ENCODE peak calls at places on chromosomes 16 and 17, in four cellular contexts. One of them, this sample, is unnamed.

GRCh38 chr16:76232704-76233103 is 44.5 kb upstream of the CNTNAP4 start:
- DNase-seq in fibroblast of villous mesenchyme: no peak
- DNase-seq in AG10803: no peak
- DNase-seq in HFFc6: no peak
- DNase-seq in this sample: no peak

GRCh38 chr17:40456396-40456951 is 13.2 kb downstream of the IGFBP4 start:
- DNase-seq in fibroblast of villous mesenchyme: no peak
- DNase-seq in AG10803: no peak
- DNase-seq in HFFc6: no peak
- DNase-seq in this sample: no peak

GRCh38 chr17:57870283-57870635 is 20.4 kb upstream of the MRPS23 start:
- DNase-seq in fibroblast of villous mesenchyme: peak
- DNase-seq in AG10803: peak
- DNase-seq in HFFc6: no peak
- DNase-seq in this sample: no peak

GRCh38 chr17:31623990-31624389 is 232.5 kb downstream of the RAB11FIP4 start:
- DNase-seq in fibroblast of villous mesenchyme: no peak
- DNase-seq in AG10803: no peak
- DNase-seq in HFFc6: no peak
- DNase-seq in this sample: no peak

GRCh38 chr17:56863974-56864373 is 30.0 kb downstream of the DGKE start:
- DNase-seq in fibroblast of villous mesenchyme: no peak
- DNase-seq in AG10803: no peak
- DNase-seq in HFFc6: no peak
- DNase-seq in this sample: no peak

GRCh38 chr17:50339381-50339780 is 6.5 kb upstream of the XYLT2 start:
- DNase-seq in fibroblast of villous mesenchyme: no peak
- DNase-seq in AG10803: no peak
- DNase-seq in HFFc6: no peak
- DNase-seq in this sample: no peak

GRCh38 chr16:69089091-69089912 is 16.2 kb upstream of the HAS3 start:
- DNase-seq in fibroblast of villous mesenchyme: no peak
- DNase-seq in AG10803: no peak
- DNase-seq in HFFc6: no peak
- DNase-seq in this sample: peak

GRCh38 chr17:77645441-77646430 is 312.8 kb upstream of the TNRC6C start:
- DNase-seq in fibroblast of villous mesenchyme: no peak
- DNase-seq in AG10803: peak
- DNase-seq in HFFc6: no peak
- DNase-seq in this sample: peak

GRCh38 chr17:80365983-80366382 is 49.0 kb upstream of the ENDOV start:
- DNase-seq in fibroblast of villous mesenchyme: no peak
- DNase-seq in AG10803: no peak
- DNase-seq in HFFc6: no peak
- DNase-seq in this sample: no peak

GRCh38 chr17:36941265-36942021 is 4.2 kb downstream of the LHX1 start:
- DNase-seq in fibroblast of villous mesenchyme: no peak
- DNase-seq in AG10803: no peak
- DNase-seq in HFFc6: no peak
- DNase-seq in this sample: no peak

GRCh38 chr16:88556294-88556988 is 13.8 kb upstream of the ZC3H18 start:
- DNase-seq in fibroblast of villous mesenchyme: no peak
- DNase-seq in AG10803: no peak
- DNase-seq in HFFc6: no peak
- DNase-seq in this sample: no peak

GRCh38 chr16:12228607-12229499 is 252.3 kb downstream of the SNX29 start:
- DNase-seq in fibroblast of villous mesenchyme: peak
- DNase-seq in AG10803: peak
- DNase-seq in HFFc6: peak
- DNase-seq in this sample: peak

GRCh38 chr17:7043544-7044268 is at the start of gene SLC16A11:
- DNase-seq in fibroblast of villous mesenchyme: no peak
- DNase-seq in AG10803: peak
- DNase-seq in HFFc6: no peak
- DNase-seq in this sample: peak

GRCh38 chr17:69853533-69854262 is 221.3 kb upstream of the KCNJ16 start:
- DNase-seq in fibroblast of villous mesenchyme: peak
- DNase-seq in AG10803: peak
- DNase-seq in HFFc6: no peak
- DNase-seq in this sample: no peak

GRCh38 chr16:11675561-11676511 is 7.6 kb downstream of the SNN start:
- DNase-seq in fibroblast of villous mesenchyme: no peak
- DNase-seq in AG10803: no peak
- DNase-seq in HFFc6: no peak
- DNase-seq in this sample: peak

GRCh38 chr16:55035037-55035436 is 104.4 kb downstream of the IRX5 start:
- DNase-seq in fibroblast of villous mesenchyme: no peak
- DNase-seq in AG10803: no peak
- DNase-seq in HFFc6: no peak
- DNase-seq in this sample: peak

GRCh38 chr16:54927125-54928015 is 3.3 kb upstream of the IRX5 start:
- DNase-seq in fibroblast of villous mesenchyme: no peak
- DNase-seq in AG10803: no peak
- DNase-seq in HFFc6: no peak
- DNase-seq in this sample: no peak

GRCh38 chr17:43211123-43211479 is 574 bp upstream of the TMEM106A start:
- DNase-seq in fibroblast of villous mesenchyme: peak
- DNase-seq in AG10803: no peak
- DNase-seq in HFFc6: no peak
- DNase-seq in this sample: no peak

GRCh38 chr16:74999208-74999682 is 421 bp downstream of the ZNRF1 start:
- DNase-seq in fibroblast of villous mesenchyme: no peak
- DNase-seq in AG10803: no peak
- DNase-seq in HFFc6: peak
- DNase-seq in this sample: peak

DNA sequence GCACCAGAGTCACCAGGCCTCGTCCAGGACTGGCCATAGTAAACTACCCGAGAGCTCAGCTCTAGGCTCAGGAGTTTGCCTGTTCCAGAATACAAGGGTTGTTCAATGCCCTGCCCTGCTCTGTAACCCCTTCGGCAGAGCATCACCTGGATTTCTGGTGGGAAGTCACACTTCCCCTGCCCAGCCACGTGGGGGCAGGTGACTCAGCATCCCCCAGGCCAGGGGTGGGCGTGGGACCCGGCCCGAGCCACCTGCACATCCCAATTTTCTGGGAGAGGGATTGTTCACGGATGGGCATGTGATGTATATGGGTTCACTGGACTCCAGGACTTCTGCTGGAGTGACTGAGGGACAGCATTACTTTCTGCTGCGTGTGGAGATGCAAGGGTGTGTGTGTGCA is 25.8 kb downstream of the COX4I1 start:
- DNase-seq in fibroblast of villous mesenchyme: no peak
- DNase-seq in AG10803: no peak
- DNase-seq in HFFc6: no peak
- DNase-seq in this sample: no peak
- TF ChIP-seq CTCF in fibroblast of villous mesenchyme: no peak
- TF ChIP-seq CTCF in AG10803: no peak
- TF ChIP-seq CTCF in HFFc6: peak
- TF ChIP-seq CTCF in this sample: no peak

GRCh38 chr16:57863434-57864160 is 61.3 kb upstream of the KIFC3 start:
- DNase-seq in fibroblast of villous mesenchyme: peak
- DNase-seq in AG10803: peak
- DNase-seq in HFFc6: peak
- DNase-seq in this sample: no peak
- TF ChIP-seq CTCF in fibroblast of villous mesenchyme: peak
- TF ChIP-seq CTCF in AG10803: peak
- TF ChIP-seq CTCF in HFFc6: peak
- TF ChIP-seq CTCF in this sample: no peak

GRCh38 chr16:65994305-65994704 is 372.2 kb upstream of the CDH5 start:
- DNase-seq in fibroblast of villous mesenchyme: no peak
- DNase-seq in AG10803: no peak
- DNase-seq in HFFc6: no peak
- DNase-seq in this sample: no peak

GRCh38 chr16:65989861-65990260 is 376.6 kb upstream of the CDH5 start:
- DNase-seq in fibroblast of villous mesenchyme: no peak
- DNase-seq in AG10803: no peak
- DNase-seq in HFFc6: no peak
- DNase-seq in this sample: no peak

GRCh38 chr16:65988019-65988418 is 378.5 kb upstream of the CDH5 start:
- DNase-seq in fibroblast of villous mesenchyme: no peak
- DNase-seq in AG10803: no peak
- DNase-seq in HFFc6: no peak
- DNase-seq in this sample: no peak

GRCh38 chr16:65991149-65991701 is 375.3 kb upstream of the CDH5 start:
- DNase-seq in fibroblast of villous mesenchyme: no peak
- DNase-seq in AG10803: no peak
- DNase-seq in HFFc6: no peak
- DNase-seq in this sample: no peak
- TF ChIP-seq CTCF in fibroblast of villous mesenchyme: no peak
- TF ChIP-seq CTCF in AG10803: no peak
- TF ChIP-seq CTCF in HFFc6: no peak
- TF ChIP-seq CTCF in this sample: no peak

GRCh38 chr17:74814453-74814852 is 38.3 kb upstream of the NAT9 start:
- DNase-seq in fibroblast of villous mesenchyme: no peak
- DNase-seq in AG10803: no peak
- DNase-seq in HFFc6: no peak
- DNase-seq in this sample: peak
- TF ChIP-seq CTCF in fibroblast of villous mesenchyme: no peak
- TF ChIP-seq CTCF in AG10803: no peak
- TF ChIP-seq CTCF in HFFc6: peak
- TF ChIP-seq CTCF in this sample: no peak

GRCh38 chr16:72961115-72961832 is 86.7 kb downstream of the ZFHX3 start:
- DNase-seq in fibroblast of villous mesenchyme: peak
- DNase-seq in AG10803: no peak
- DNase-seq in HFFc6: no peak
- DNase-seq in this sample: peak
- TF ChIP-seq CTCF in fibroblast of villous mesenchyme: peak
- TF ChIP-seq CTCF in AG10803: peak
- TF ChIP-seq CTCF in HFFc6: peak
- TF ChIP-seq CTCF in this sample: no peak

GRCh38 chr17:9645858-9646555 is 690 bp downstream of the USP43 start:
- DNase-seq in fibroblast of villous mesenchyme: peak
- DNase-seq in AG10803: no peak
- DNase-seq in HFFc6: no peak
- DNase-seq in this sample: peak
- TF ChIP-seq CTCF in fibroblast of villous mesenchyme: no peak
- TF ChIP-seq CTCF in AG10803: no peak
- TF ChIP-seq CTCF in HFFc6: no peak
- TF ChIP-seq CTCF in this sample: no peak

This sample was measured in activated CD8-positive, alpha-beta T cell treated with anti-CD3 and anti-CD28 coated beads for 36 hours.